ENCODE peak calls at places on chromosome 17, in nine cellular contexts. W, L, V, Z, Y, N, F, R and X are unnamed samples.

GRCh38 chr17:27293359-27293897 is 486 bp upstream of the WSB1 start:
- DNase-seq in W (no peak), L (peak), V (no peak), Z (peak), Y (peak), N (no peak), F (no peak), R (no peak), X (peak)

GRCh38 chr17:61340431-61340830 is 59.2 kb upstream of the TBX2 start:
- DNase-seq in W (no peak), L (no peak), V (no peak), Z (no peak), Y (no peak), N (no peak), F (no peak), R (no peak), X (no peak)

GRCh38 chr17:58624751-58625150 is 67.1 kb downstream of the TEX14 start:
- DNase-seq in W (no peak), L (no peak), V (no peak), Z (no peak), Y (no peak), N (no peak), F (no peak), R (no peak), X (no peak)

GRCh38 chr17:4329838-4330237 is 36.6 kb downstream of the UBE2G1 start:
- DNase-seq in W (no peak), L (no peak), V (peak), Z (no peak), Y (no peak), N (no peak), F (no peak), R (no peak), X (no peak)

GRCh38 chr17:8022358-8023038 is 16.4 kb upstream of the ALOX15B start:
- DNase-seq in W (peak), L (no peak), V (no peak), Z (no peak), Y (no peak), N (no peak), F (no peak), R (no peak), X (no peak)

GRCh38 chr17:48283390-48283789 is 146.6 kb downstream of the SKAP1 start:
- DNase-seq in W (no peak), L (no peak), V (no peak), Z (no peak), Y (no peak), N (no peak), F (no peak), R (no peak), X (no peak)

GRCh38 chr17:11144358-11145233 is 96.4 kb upstream of the SHISA6 start:
- DNase-seq in W (no peak), L (no peak), V (peak), Z (peak), Y (peak), N (no peak), F (no peak), R (peak), X (no peak)

GRCh38 chr17:4249452-4250029 is 14.2 kb downstream of the ANKFY1 start:
- DNase-seq in W (no peak), L (no peak), V (no peak), Z (peak), Y (no peak), N (no peak), F (no peak), R (no peak), X (no peak)

GRCh38 chr17:64240741-64241347 is 22.2 kb downstream of the TEX2 start:
- DNase-seq in W (no peak), L (peak), V (peak), Z (peak), Y (no peak), N (no peak), F (no peak), R (no peak), X (no peak)

GRCh38 chr17:35846055-35846809 is 22.5 kb downstream of the HEATR9 start:
- DNase-seq in W (no peak), L (no peak), V (peak), Z (no peak), Y (no peak), N (no peak), F (no peak), R (no peak), X (no peak)

GRCh38 chr17:1989135-1989534 is 36.0 kb downstream of the RTN4RL1 start:
- DNase-seq in W (no peak), L (peak), V (peak), Z (no peak), Y (no peak), N (no peak), F (no peak), R (no peak), X (no peak)

GRCh38 chr17:82489117-82489516 is 30.4 kb upstream of the FOXK2 start:
- DNase-seq in W (no peak), L (no peak), V (peak), Z (no peak), Y (no peak), N (no peak), F (no peak), R (no peak), X (no peak)

GRCh38 chr17:16250635-16251034 is 33.6 kb downstream of the PIGL start:
- DNase-seq in W (no peak), L (no peak), V (peak), Z (no peak), Y (no peak), N (no peak), F (no peak), R (no peak), X (no peak)
- TF ChIP-seq CTCF in W (no peak), L (no peak), V (no peak), Z (no peak), Y (no peak), N (no peak), F (no peak), R (no peak), X (no peak)

GRCh38 chr17:42566873-42567573 is at the start of gene MLX:
- DNase-seq in W (peak), L (peak), V (peak), Z (peak), Y (peak), N (peak), F (peak), R (peak), X (peak)
- TF ChIP-seq CTCF in W (no peak), L (no peak), V (peak), Z (peak), Y (no peak), N (no peak), F (no peak), R (no peak), X (no peak)

GRCh38 chr17:31540602-31541307 is 149.3 kb downstream of the RAB11FIP4 start:
- DNase-seq in W (no peak), L (no peak), V (no peak), Z (no peak), Y (no peak), N (no peak), F (no peak), R (no peak), X (no peak)

GRCh38 chr17:31536451-31536850 is 145.0 kb downstream of the RAB11FIP4 start:
- DNase-seq in W (no peak), L (no peak), V (no peak), Z (no peak), Y (no peak), N (no peak), F (no peak), R (no peak), X (no peak)

GRCh38 chr17:31535581-31535981 is 144.1 kb downstream of the RAB11FIP4 start:
- DNase-seq in W (no peak), L (no peak), V (no peak), Z (no peak), Y (no peak), N (no peak), F (no peak), R (no peak), X (peak)

GRCh38 chr17:31538080-31538762 is 146.7 kb downstream of the RAB11FIP4 start:
- DNase-seq in W (no peak), L (no peak), V (no peak), Z (no peak), Y (no peak), N (no peak), F (no peak), R (no peak), X (peak)

DNA sequence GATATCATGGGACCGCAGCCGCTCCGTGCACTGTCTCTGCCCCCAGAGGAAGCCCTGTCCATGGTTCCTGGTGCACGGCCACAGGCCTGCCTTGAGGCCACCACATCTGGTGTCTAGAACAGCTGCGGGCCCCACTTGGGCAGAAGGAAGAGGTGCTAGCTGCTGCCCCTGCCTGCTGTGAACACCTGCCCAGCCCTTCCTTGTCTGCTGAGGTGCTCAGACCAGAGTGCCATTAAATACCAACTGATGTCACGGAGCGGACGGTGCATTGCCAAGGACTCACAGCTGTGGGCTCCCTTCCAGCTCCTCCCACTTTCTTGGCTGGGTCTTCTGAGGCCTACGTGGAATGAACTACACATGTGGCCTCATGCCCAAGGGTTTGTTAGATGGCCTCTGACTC is 146.1 kb downstream of the RAB11FIP4 start:
- DNase-seq in W (no peak), L (no peak), V (no peak), Z (no peak), Y (no peak), N (no peak), F (no peak), R (no peak), X (no peak)
- TF ChIP-seq CTCF in W (no peak), L (no peak), V (no peak), Z (no peak), Y (no peak), N (no peak), F (no peak), R (no peak), X (no peak)

GRCh38 chr17:59846391-59847165 is 46.2 kb downstream of the TUBD1 start:
- DNase-seq in W (peak), L (peak), V (peak), Z (no peak), Y (no peak), N (no peak), F (peak), R (no peak), X (peak)

GRCh38 chr17:59844884-59845594 is 47.7 kb downstream of the TUBD1 start:
- DNase-seq in W (no peak), L (no peak), V (no peak), Z (no peak), Y (no peak), N (no peak), F (no peak), R (no peak), X (no peak)

GRCh38 chr17:59842901-59843652 is 49.7 kb downstream of the TUBD1 start:
- DNase-seq in W (peak), L (no peak), V (peak), Z (no peak), Y (no peak), N (no peak), F (peak), R (no peak), X (no peak)

GRCh38 chr17:59848385-59848668 is 44.4 kb downstream of the TUBD1 start:
- DNase-seq in W (no peak), L (no peak), V (no peak), Z (no peak), Y (no peak), N (no peak), F (no peak), R (no peak), X (no peak)

DNA sequence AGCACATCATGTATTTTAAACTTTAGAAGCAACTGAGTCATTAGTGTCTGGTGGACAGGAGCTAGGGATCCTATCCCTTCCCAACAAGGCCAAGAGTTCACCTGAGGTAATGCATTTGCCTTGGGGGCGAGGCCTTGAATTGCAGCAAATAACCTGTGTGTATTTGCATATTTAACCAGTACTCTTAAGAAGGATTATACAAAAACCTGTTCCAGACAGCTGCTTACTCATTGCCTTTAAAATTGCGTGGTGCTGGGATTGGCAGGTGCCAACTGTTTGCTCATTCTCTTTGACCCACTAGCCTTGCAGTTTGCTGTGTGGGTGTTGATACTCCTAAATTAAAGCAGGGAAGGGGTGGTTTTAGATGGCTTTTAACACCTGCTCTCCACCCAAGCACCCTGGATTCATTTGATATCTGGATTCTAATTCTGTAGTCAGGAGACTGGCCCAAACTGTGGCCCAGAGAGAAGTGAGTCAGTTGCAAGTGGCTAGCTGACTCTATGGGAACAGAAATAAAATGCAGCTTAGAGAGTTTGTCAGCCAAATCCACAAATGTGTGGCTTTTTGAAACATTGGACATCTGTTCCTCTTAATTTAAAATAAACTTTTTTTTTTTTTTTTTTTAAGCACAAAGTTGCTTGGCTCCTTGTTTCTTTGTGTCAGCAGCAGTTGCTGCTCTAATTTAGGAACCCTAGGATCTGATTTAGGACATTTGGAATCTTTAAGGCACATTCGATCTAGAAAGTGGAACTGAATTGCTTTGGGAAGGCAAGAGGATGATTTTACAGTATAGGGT is 47.0 kb downstream of the TUBD1 start:
- DNase-seq in W (no peak), L (no peak), V (peak), Z (no peak), Y (no peak), N (no peak), F (peak), R (no peak), X (peak)
- TF ChIP-seq CTCF in W (no peak), L (no peak), V (peak), Z (no peak), Y (no peak), N (no peak), F (no peak), R (no peak), X (no peak)

GRCh38 chr17:45311406-45311761 is 5.4 kb downstream of the MAP3K14 start:
- DNase-seq in W (no peak), L (no peak), V (no peak), Z (peak), Y (no peak), N (no peak), F (no peak), R (no peak), X (no peak)
- TF ChIP-seq CTCF in W (no peak), L (no peak), V (peak), Z (no peak), Y (no peak), N (no peak), F (no peak), R (no peak), X (no peak)

GRCh38 chr17:76706817-76707216 is 3.9 kb downstream of the MXRA7 start:
- DNase-seq in W (no peak), L (no peak), V (no peak), Z (no peak), Y (no peak), N (no peak), F (no peak), R (no peak), X (no peak)
- TF ChIP-seq CTCF in W (no peak), L (no peak), V (no peak), Z (no peak), Y (no peak), N (no peak), F (no peak), R (no peak), X (no peak)